ENCODE peak calls at places on chromosome 1, in eight cellular contexts. R is GM20000, C is fibroblast of pulmonary artery, X is lower lobe of right lung, Z is cardiac muscle cell, E is heart left ventricle, K is WTC11, S is testis. P is an unnamed sample.

GRCh38 chr1:206466840-206467649 is 3.2 kb upstream of the IKBKE start:
- DNase-seq in R (no peak), C (no peak), X (no peak), Z (no peak), E (no peak), K (no peak), S (no peak), P (no peak)

GRCh38 chr1:17849216-17849615 is 94.1 kb downstream of the ACTL8 start:
- DNase-seq in R (no peak), C (no peak), X (no peak), Z (peak), E (no peak), K (peak), S (no peak), P (no peak)

GRCh38 chr1:1088036-1088800 is 14.1 kb upstream of the RNF223 start:
- DNase-seq in R (no peak), C (no peak), X (peak), Z (no peak), E (no peak), K (no peak), S (no peak), P (no peak)

GRCh38 chr1:32127780-32128179 is 19.9 kb downstream of the KPNA6 start:
- DNase-seq in R (no peak), C (no peak), X (no peak), Z (no peak), E (no peak), K (no peak), S (no peak), P (no peak)

GRCh38 chr1:234214911-234215892 is 158.1 kb upstream of the COA6 start:
- DNase-seq in R (no peak), C (no peak), X (peak), Z (no peak), E (no peak), K (peak), S (no peak), P (no peak)

GRCh38 chr1:226643701-226644540 is 95.2 kb downstream of the ITPKB start:
- DNase-seq in R (peak), C (no peak), X (peak), Z (no peak), E (no peak), K (no peak), S (no peak), P (no peak)

GRCh38 chr1:171217658-171218443 is 30.4 kb upstream of the FMO1 start:
- DNase-seq in R (no peak), C (no peak), X (no peak), Z (no peak), E (no peak), K (no peak), S (no peak), P (no peak)

GRCh38 chr1:24435782-24436365 is 20.3 kb downstream of the NIPAL3 start:
- DNase-seq in R (no peak), C (no peak), X (no peak), Z (no peak), E (no peak), K (no peak), S (no peak), P (no peak)

GRCh38 chr1:47930215-47930885 is 66.8 kb downstream of the TRABD2B start:
- DNase-seq in R (no peak), C (no peak), X (no peak), Z (no peak), E (no peak), K (no peak), S (no peak), P (no peak)

GRCh38 chr1:47934243-47934805 is 62.9 kb downstream of the TRABD2B start:
- DNase-seq in R (no peak), C (peak), X (no peak), Z (peak), E (peak), K (no peak), S (peak), P (no peak)

GRCh38 chr1:47932744-47933143 is 64.4 kb downstream of the TRABD2B start:
- DNase-seq in R (no peak), C (no peak), X (no peak), Z (no peak), E (no peak), K (no peak), S (no peak), P (no peak)

GRCh38 chr1:47935163-47935562 is 62.0 kb downstream of the TRABD2B start:
- DNase-seq in R (no peak), C (peak), X (no peak), Z (peak), E (no peak), K (no peak), S (no peak), P (no peak)

DNA sequence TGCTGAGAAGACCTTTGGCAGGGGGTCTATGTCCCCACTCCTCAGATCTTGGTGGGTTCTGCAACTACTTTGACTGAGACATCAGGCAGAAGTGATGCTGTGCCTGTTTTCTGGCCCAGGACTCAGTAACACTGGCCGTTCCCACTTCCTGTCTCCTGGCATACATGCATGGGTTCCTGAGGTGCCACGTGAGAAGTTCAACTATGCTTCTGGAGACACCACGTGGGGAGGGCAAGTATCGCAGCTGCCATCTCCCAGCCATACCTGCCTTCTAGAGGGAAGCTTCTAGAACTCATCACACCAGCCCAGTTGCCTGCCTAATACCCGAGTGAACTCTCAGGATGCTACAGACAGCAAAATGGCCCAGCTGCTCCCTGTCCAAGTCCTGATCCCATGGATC is 65.8 kb downstream of the TRABD2B start:
- DNase-seq in R (no peak), C (no peak), X (no peak), Z (no peak), E (no peak), K (peak), S (no peak), P (no peak)
- TF ChIP-seq CTCF in R (no peak), C (no peak), X (peak), Z (no peak), E (no peak), K (no peak), S (no peak), P (no peak)

DNA sequence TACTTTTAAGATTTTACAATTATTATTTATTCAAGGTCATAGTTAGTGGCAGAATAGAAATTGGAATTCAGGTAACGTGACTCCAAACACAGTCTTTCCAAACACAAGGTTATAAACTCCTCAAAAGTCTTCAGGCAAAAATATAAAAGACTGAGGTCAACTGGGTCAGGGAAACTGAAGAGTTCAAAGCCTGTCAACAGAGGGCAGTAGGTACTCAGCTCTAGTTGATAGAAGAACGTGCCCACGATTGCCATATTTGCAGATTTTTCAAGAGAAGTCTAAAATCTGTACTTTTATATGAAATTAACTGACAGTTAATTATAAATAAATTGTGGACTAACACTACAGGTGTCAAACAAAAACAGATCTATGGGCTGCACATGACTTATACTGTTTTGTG is 135.0 kb downstream of the LHX4 start:
- DNase-seq in R (no peak), C (no peak), X (no peak), Z (no peak), E (no peak), K (no peak), S (no peak), P (no peak)
- TF ChIP-seq CTCF in R (peak), C (no peak), X (no peak), Z (no peak), E (no peak), K (peak), S (no peak), P (peak)

GRCh38 chr1:53592521-53592982 is 133.4 kb downstream of the DMRTB1 start:
- DNase-seq in R (no peak), C (peak), X (peak), Z (peak), E (peak), K (peak), S (no peak), P (no peak)
- TF ChIP-seq CTCF in R (no peak), C (no peak), X (peak), Z (no peak), E (no peak), K (no peak), S (no peak), P (no peak)

DNA sequence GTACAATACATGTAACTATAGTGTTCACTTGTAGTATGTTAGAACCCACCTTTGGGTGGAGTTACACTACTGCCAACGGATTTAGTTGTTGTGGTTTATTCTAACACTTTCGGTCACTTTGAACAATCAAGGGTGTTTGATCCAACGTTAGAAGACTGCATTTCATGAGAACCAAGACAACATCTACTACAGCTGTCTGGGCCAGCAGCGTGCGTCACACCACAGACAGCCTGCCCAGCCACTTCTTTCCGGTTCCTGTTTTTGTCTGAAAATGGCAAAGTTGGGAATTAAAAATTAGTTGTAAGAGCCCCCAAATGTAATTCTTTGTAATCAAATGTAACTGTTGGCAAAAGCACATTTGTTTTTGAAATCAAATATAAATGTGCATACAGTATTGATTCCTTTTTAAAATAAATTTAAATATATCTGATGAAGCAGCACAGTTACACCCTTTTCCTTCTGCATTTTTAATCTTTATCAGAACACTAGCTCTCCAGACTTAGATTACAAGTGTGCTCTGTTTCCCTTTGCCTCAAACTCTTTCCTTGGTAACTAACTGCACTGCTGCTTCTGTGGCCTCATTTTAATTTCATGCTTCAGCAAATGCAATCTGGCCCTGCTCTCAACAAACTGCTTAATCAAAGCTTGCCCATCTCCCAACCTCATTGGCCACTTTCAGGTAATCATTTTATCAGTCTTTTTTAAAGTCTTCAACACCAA is 86.6 kb upstream of the DPH5 start:
- DNase-seq in R (peak), C (peak), X (peak), Z (peak), E (peak), K (no peak), S (peak), P (no peak)
- TF ChIP-seq CTCF in R (no peak), C (no peak), X (no peak), Z (no peak), E (no peak), K (no peak), S (no peak), P (no peak)